ENCODE peak calls at places on chromosomes 5 and 9, in four cellular contexts. Z, H, D and Y are unnamed samples.
A peak's percentile ranks its signal among the peaks of the same experiment; 100 is the strongest.

GRCh38 chr5:33067291-33067690 is 356.2 kb downstream of the NPR3 start:
- DNase-seq in Z (no peak), H (no peak), D (no peak), Y (no peak)

GRCh38 chr9:105421154-105421553 is 26.7 kb upstream of the FSD1L start:
- DNase-seq in Z (no peak), H (no peak), D (no peak), Y (no peak)

GRCh38 chr5:151596839-151597539 is 5.9 kb upstream of the FAT2 start:
- DNase-seq in Z (no peak), H (peak; percentile 20), D (peak; percentile 60), Y (no peak)

GRCh38 chr9:85521331-85522197 is 220.2 kb downstream of the AGTPBP1 start:
- DNase-seq in Z (no peak), H (peak; percentile 58), D (no peak), Y (no peak)

GRCh38 chr5:177336603-177337494 is 14.6 kb downstream of the LMAN2 start:
- DNase-seq in Z (no peak), H (no peak), D (no peak), Y (no peak)

GRCh38 chr5:135241536-135241935 is 157.5 kb downstream of the MACROH2A1 start:
- DNase-seq in Z (no peak), H (no peak), D (no peak), Y (no peak)

GRCh38 chr5:65555266-65555665 is 7.7 kb downstream of the CENPK start:
- DNase-seq in Z (no peak), H (no peak), D (no peak), Y (no peak)

GRCh38 chr9:6525326-6526040 is 112.5 kb downstream of the UHRF2 start:
- DNase-seq in Z (no peak), H (no peak), D (no peak), Y (no peak)

GRCh38 chr9:2810424-2811075 is 33.3 kb downstream of the PUM3 start:
- DNase-seq in Z (no peak), H (no peak), D (no peak), Y (no peak)

GRCh38 chr5:12658871-12659446 is 754.7 kb upstream of the CTNND2 start:
- DNase-seq in Z (no peak), H (no peak), D (no peak), Y (no peak)

GRCh38 chr5:42992035-42992570 is 48.0 kb downstream of the ANXA2R start:
- DNase-seq in Z (peak; percentile 73), H (peak; percentile 84), D (peak; percentile 64), Y (no peak)

GRCh38 chr5:42993516-42994284 is 46.4 kb downstream of the ANXA2R start:
- DNase-seq in Z (no peak), H (no peak), D (no peak), Y (no peak)

GRCh38 chr5:42994285-42995151 is 45.6 kb downstream of the ANXA2R start:
- DNase-seq in Z (peak; percentile 63), H (peak; percentile 85), D (peak; percentile 86), Y (no peak)

GRCh38 chr5:42991477-42992034 is 48.6 kb downstream of the ANXA2R start:
- DNase-seq in Z (no peak), H (no peak), D (no peak), Y (no peak)

GRCh38 chr5:42995152-42995751 is 44.9 kb downstream of the ANXA2R start:
- DNase-seq in Z (no peak), H (no peak), D (no peak), Y (no peak)
- TF ChIP-seq CTCF in Z (no peak), H (peak; percentile 12), D (no peak), Y (peak; percentile 58)

DNA sequence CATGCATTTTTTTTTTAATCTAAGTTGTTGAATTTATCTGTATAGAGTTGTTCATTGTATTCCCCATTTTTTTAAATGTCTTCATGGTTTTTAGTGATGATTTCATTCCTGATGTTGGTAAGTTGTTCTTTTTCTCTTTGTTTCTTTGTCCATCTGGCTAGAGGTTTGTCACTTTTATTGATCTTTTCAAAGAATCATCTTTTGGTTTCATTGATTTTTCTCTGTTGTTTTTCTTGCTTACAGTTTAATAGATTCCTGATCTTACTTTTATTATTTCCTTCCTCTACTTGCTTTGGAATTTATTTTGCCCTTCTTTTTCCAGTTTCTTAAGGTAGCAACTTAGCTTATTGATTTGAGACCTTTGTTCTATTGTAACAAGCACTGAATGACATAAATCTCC is 114.2 kb downstream of the AOPEP start:
- DNase-seq in Z (no peak), H (no peak), D (no peak), Y (no peak)
- TF ChIP-seq CTCF in Z (no peak), H (no peak), D (no peak), Y (no peak)

DNA sequence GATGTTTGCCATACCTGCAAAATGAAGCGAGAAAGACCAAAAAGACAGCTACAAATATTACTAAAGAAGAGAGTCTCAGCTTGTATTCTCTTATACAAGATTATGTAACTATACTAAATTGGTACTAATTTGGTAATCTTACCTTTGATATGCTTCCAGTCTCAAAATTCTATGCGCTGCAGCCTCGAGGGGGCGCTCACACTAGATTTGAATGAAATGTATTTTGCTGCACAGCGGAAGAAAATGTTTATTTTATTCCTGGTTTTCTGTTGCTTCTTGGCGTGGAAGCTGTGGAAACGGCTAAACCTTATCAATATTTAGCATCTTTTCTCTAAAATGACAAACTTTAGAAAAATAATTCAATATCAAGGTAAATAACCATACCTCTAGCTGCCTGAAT is 267.0 kb upstream of the NUDT12 start:
- DNase-seq in Z (no peak), H (no peak), D (peak; percentile 16), Y (no peak)
- TF ChIP-seq CTCF in Z (peak; percentile 36), H (no peak), D (peak; percentile 31), Y (peak; percentile 73)

GRCh38 chr9:69207503-69207902 is 33.4 kb downstream of the TJP2 start:
- DNase-seq in Z (no peak), H (peak; percentile 45), D (no peak), Y (no peak)
- TF ChIP-seq CTCF in Z (no peak), H (peak; percentile 29), D (no peak), Y (no peak)

DNA sequence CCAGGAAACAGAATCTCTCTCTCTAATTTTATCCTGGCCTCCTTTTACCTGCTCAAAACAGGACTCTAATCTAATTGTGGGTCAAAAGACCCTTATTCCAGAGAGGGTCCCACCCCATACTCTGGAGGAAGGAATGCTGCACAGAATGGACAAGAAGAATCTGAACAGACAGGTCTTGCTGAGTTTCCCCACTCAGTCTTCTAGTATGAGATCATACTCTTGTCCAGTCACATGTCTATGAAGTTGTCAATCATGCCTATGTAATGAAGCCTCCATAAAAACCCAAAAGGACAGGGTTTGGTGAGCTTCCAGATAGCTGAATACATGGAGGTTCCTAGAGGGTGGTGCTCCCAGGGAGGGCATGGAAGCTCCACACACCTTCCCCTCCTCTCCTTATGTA is 123.9 kb upstream of the FER start:
- DNase-seq in Z (no peak), H (no peak), D (no peak), Y (no peak)
- TF ChIP-seq CTCF in Z (no peak), H (no peak), D (no peak), Y (no peak)